ENCODE peak calls at places on chromosomes 3 and 15, in five cellular contexts. Q, O, V, G and M are unnamed samples.

GRCh38 chr3:183192650-183193300 is 30.2 kb upstream of the LAMP3 start:
- DNase-seq in V (no peak), Q (no peak), G (no peak), O (no peak), M (no peak)

GRCh38 chr15:63392355-63393009 is 10.8 kb upstream of the CA12 start:
- DNase-seq in V (no peak), G (no peak), Q (no peak), O (no peak), M (no peak)

GRCh38 chr3:183244981-183245476 is 8.0 kb upstream of the B3GNT5 start:
- DNase-seq in Q (no peak), V (no peak), G (no peak), O (no peak), M (no peak)

GRCh38 chr3:136862611-136862951 is 573 bp downstream of the NCK1 start:
- DNase-seq in G (peak), V (peak), O (peak), Q (peak), M (no peak)

GRCh38 chr15:35491999-35492398 is 54.0 kb downstream of the DPH6 start:
- DNase-seq in G (no peak), V (no peak), Q (no peak), O (no peak), M (no peak)

GRCh38 chr15:71051539-71051938 is 63.7 kb upstream of the THSD4 start:
- DNase-seq in V (no peak), G (no peak), Q (no peak), O (no peak), M (no peak)

GRCh38 chr15:63189955-63190691 is 717 bp downstream of the RAB8B start:
- DNase-seq in G (no peak), O (no peak), Q (no peak), V (no peak), M (no peak)

GRCh38 chr15:69576035-69576526 is 123.5 kb downstream of the RPLP1 start:
- DNase-seq in G (no peak), O (peak), Q (peak), V (peak), M (peak)

GRCh38 chr3:976021-976420 is 116.8 kb upstream of the CNTN6 start:
- DNase-seq in V (no peak), O (no peak), G (no peak), Q (no peak), M (no peak)

GRCh38 chr3:77052733-77053680 is 13.1 kb downstream of the ROBO2 start:
- DNase-seq in O (no peak), Q (no peak), V (no peak), G (no peak), M (no peak)

GRCh38 chr3:30399394-30400181 is 206.8 kb upstream of the TGFBR2 start:
- DNase-seq in Q (no peak), G (no peak), V (no peak), O (no peak), M (no peak)

GRCh38 chr3:102434715-102435114 is at the start of gene ZPLD1:
- DNase-seq in V (no peak), G (no peak), O (no peak), Q (no peak), M (no peak)

GRCh38 chr15:69573815-69574472 is 121.3 kb downstream of the RPLP1 start:
- DNase-seq in V (no peak), G (no peak), O (peak), Q (no peak), M (no peak)

GRCh38 chr3:33915796-33916589 is 117.6 kb downstream of the PDCD6IP start:
- DNase-seq in V (peak), O (peak), G (peak), Q (no peak), M (no peak)

GRCh38 chr3:473284-473800 is 276.8 kb downstream of the CHL1 start:
- DNase-seq in Q (no peak), G (no peak), V (no peak), O (no peak), M (no peak)

GRCh38 chr3:161342629-161343028 is 28.7 kb downstream of the SPTSSB start:
- DNase-seq in G (no peak), O (no peak), V (no peak), Q (no peak), M (no peak)

GRCh38 chr3:113219605-113220300 is 8.4 kb downstream of the BOC start:
- DNase-seq in Q (no peak), G (no peak), V (no peak), O (no peak), M (no peak)

GRCh38 chr3:193734737-193735366 is 141.8 kb downstream of the OPA1 start:
- DNase-seq in V (peak), G (no peak), Q (no peak), O (no peak), M (no peak)

GRCh38 chr3:64207289-64208086 is 17.8 kb downstream of the PRICKLE2 start:
- DNase-seq in V (no peak), O (no peak), G (no peak), Q (no peak), M (no peak)

GRCh38 chr3:197300361-197300760 is 1.9 kb upstream of the DLG1 start:
- DNase-seq in G (no peak), Q (no peak), O (no peak), V (no peak), M (no peak)

GRCh38 chr3:11545186-11545851 is 98.4 kb downstream of the VGLL4 start:
- DNase-seq in G (no peak), Q (no peak), V (no peak), O (no peak), M (peak)

GRCh38 chr3:9179826-9180763 is 69.4 kb downstream of the SRGAP3 start:
- DNase-seq in V (no peak), G (no peak), Q (no peak), O (peak), M (no peak)

GRCh38 chr3:175980731-175981130 is 1121.6 kb downstream of the NAALADL2 start:
- DNase-seq in G (no peak), O (no peak), Q (no peak), V (no peak), M (no peak)